ENCODE peak calls at places on chromosomes 13 and 19, in ten cellular contexts. Q is fibroblast of the aortic adventitia, M is neuronal stem cell, S is GM23338, I is MM.1S, J is dorsolateral prefrontal cortex, F is lower leg skin, H is adipocyte, U is mesendoderm, R is adrenal gland. C is an unnamed sample.

GRCh38 chr19:46579286-46579944 is 21.7 kb upstream of the CALM3 start:
- DNase-seq in Q (no peak), M (peak; percentile 14), U (peak; percentile 59), J (peak; percentile 28), I (no peak), F (peak; percentile 70), S (peak; percentile 88), H (peak; percentile 10), R (peak; percentile 50), C (no peak)

GRCh38 chr13:94708031-94708571 is 4.2 kb downstream of the SOX21 start:
- DNase-seq in Q (no peak), J (no peak), R (no peak), S (peak; percentile 87), M (peak; percentile 91), I (no peak), F (no peak), H (no peak), U (peak; percentile 75), C (no peak)

GRCh38 chr19:40690699-40691420 is 409 bp upstream of the NUMBL start:
- DNase-seq in R (peak; percentile 96), I (peak; percentile 88), M (no peak), J (peak; percentile 96), S (peak; percentile 93), H (peak; percentile 98), Q (peak; percentile 88), U (peak; percentile 96), F (peak; percentile 98), C (peak; percentile 96)

GRCh38 chr19:41422955-41423354 is 4.2 kb downstream of the B3GNT8 start:
- DNase-seq in M (no peak), F (no peak), S (no peak), I (no peak), Q (no peak), R (no peak), H (no peak), U (no peak), J (no peak), C (no peak)

GRCh38 chr13:92721610-92722009 is 505.0 kb upstream of the GPC6 start:
- DNase-seq in I (no peak), F (no peak), M (no peak), S (no peak), Q (no peak), R (no peak), U (no peak), H (no peak), J (no peak), C (no peak)

GRCh38 chr13:75705908-75706307 is 69.8 kb downstream of the LMO7 start:
- DNase-seq in F (no peak), I (no peak), R (no peak), U (no peak), M (no peak), J (no peak), Q (no peak), H (no peak), S (no peak), C (no peak)

GRCh38 chr19:33500586-33500985 is 21.0 kb downstream of the PEPD start:
- DNase-seq in Q (no peak), I (no peak), F (no peak), M (no peak), S (no peak), U (no peak), R (no peak), H (no peak), J (no peak), C (peak; percentile 9)

GRCh38 chr19:43820098-43820860 is 6.8 kb upstream of the ZNF283 start:
- DNase-seq in U (no peak), J (peak; percentile 24), H (peak; percentile 55), I (no peak), F (no peak), R (peak; percentile 61), M (no peak), Q (peak; percentile 39), S (peak; percentile 91), C (no peak)

GRCh38 chr13:91955546-91956355 is 557.3 kb downstream of the GPC5 start:
- DNase-seq in U (peak; percentile 25), J (no peak), H (no peak), Q (no peak), F (no peak), R (no peak), M (peak; percentile 9), S (peak; percentile 30), I (no peak), C (no peak)

GRCh38 chr19:38841787-38842438 is 7.9 kb downstream of the HNRNPL start:
- DNase-seq in U (no peak), I (no peak), J (no peak), M (no peak), Q (no peak), F (no peak), R (no peak), H (no peak), S (no peak), C (no peak)

GRCh38 chr13:56850852-56851251 is 289.9 kb upstream of the PRR20A start:
- DNase-seq in Q (no peak), H (no peak), F (no peak), M (no peak), S (no peak), R (no peak), U (no peak), I (no peak), J (no peak), C (no peak)

GRCh38 chr13:107480130-107480529 is 735.2 kb downstream of the LIG4 start:
- DNase-seq in I (no peak), M (no peak), J (no peak), Q (no peak), F (no peak), H (no peak), S (no peak), R (no peak), U (no peak), C (no peak)

GRCh38 chr13:54511356-54511755 is 1482.7 kb downstream of the OLFM4 start:
- DNase-seq in Q (no peak), S (peak; percentile 9), F (no peak), M (no peak), R (no peak), I (no peak), J (no peak), U (no peak), H (no peak), C (no peak)

GRCh38 chr13:111187879-111188643 is 73.0 kb downstream of the ARHGEF7 start:
- DNase-seq in U (peak; percentile 48), I (no peak), R (peak; percentile 51), Q (peak; percentile 21), M (no peak), S (no peak), J (peak; percentile 35), H (no peak), F (no peak), C (no peak)

GRCh38 chr19:7925171-7925837 is 631 bp downstream of the CTXN1 start:
- DNase-seq in I (peak; percentile 81), M (peak; percentile 94), F (peak; percentile 94), Q (peak; percentile 68), R (peak; percentile 86), H (peak; percentile 89), S (peak; percentile 89), U (peak; percentile 91), J (peak; percentile 45), C (peak; percentile 80)

GRCh38 chr19:45994456-45994988 is 745 bp upstream of the CCDC61 start:
- DNase-seq in I (no peak), U (no peak), S (peak; percentile 58), R (no peak), F (no peak), Q (no peak), M (no peak), H (no peak), J (no peak), C (no peak)

GRCh38 chr13:97125810-97126738 is 96.1 kb upstream of the MBNL2 start:
- DNase-seq in J (no peak), H (peak; percentile 76), R (no peak), S (no peak), F (peak; percentile 89), Q (peak; percentile 55), U (no peak), I (no peak), M (no peak), C (no peak)

GRCh38 chr13:92175330-92175729 is 776.9 kb downstream of the GPC5 start:
- DNase-seq in R (no peak), Q (peak; percentile 67), F (no peak), M (peak; percentile 14), I (peak; percentile 74), S (peak; percentile 67), H (peak; percentile 34), U (peak; percentile 44), J (no peak), C (no peak)

GRCh38 chr13:109869312-109870237 is 83.2 kb upstream of the IRS2 start:
- DNase-seq in S (peak; percentile 28), Q (peak; percentile 64), H (no peak), I (no peak), M (no peak), F (no peak), J (peak; percentile 22), R (peak; percentile 97), U (peak; percentile 47), C (peak; percentile 32)
- H3K4me3 ChIP-seq in S (no peak overlapping the region), Q (peak overlapping the region; percentile 64), H (peak overlapping the region; percentile 78), I (no peak overlapping the region), M (no peak overlapping the region), F (no peak overlapping the region), J (peak overlapping the region; percentile 51), R (no peak overlapping the region), U (no peak overlapping the region), C (no peak overlapping the region)

DNA sequence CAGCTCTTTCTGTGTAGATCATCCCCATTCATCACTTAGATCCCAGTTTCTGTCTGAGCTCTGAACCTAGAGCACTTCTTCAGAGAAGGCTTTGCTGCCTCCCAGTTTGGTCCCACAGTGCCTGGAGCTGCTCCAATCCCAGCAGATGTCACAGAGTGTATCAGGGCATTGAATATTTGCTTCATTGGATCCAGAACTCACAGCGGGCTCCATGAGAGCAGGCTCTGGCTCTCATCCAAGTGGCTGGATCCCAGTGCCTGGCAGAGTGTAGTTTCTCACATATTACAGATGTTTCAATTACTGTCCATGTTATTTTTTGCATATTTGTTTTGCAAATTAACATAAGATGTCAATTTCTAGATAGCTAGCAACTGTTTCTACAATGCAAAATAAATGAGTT is 50.6 kb downstream of the MYO16 start:
- DNase-seq in U (no peak), F (no peak), Q (no peak), I (no peak), H (no peak), S (no peak), J (no peak), M (no peak), R (no peak), C (no peak)
- H3K4me3 ChIP-seq in U (no peak overlapping the region), F (no peak overlapping the region), Q (no peak overlapping the region), I (no peak overlapping the region), H (no peak overlapping the region), S (no peak overlapping the region), J (no peak overlapping the region), M (no peak overlapping the region), R (no peak overlapping the region), C (no peak overlapping the region)

GRCh38 chr19:51000426-51000825 is 978 bp downstream of the KLK8 start:
- DNase-seq in U (no peak), R (no peak), F (no peak), Q (no peak), M (no peak), S (no peak), H (no peak), I (no peak), J (no peak), C (no peak)
- H3K4me3 ChIP-seq in U (no peak overlapping the region), R (no peak overlapping the region), F (no peak overlapping the region), Q (no peak overlapping the region), M (no peak overlapping the region), S (peak overlapping the region; percentile 41), H (no peak overlapping the region), I (no peak overlapping the region), J (no peak overlapping the region), C (no peak overlapping the region)

GRCh38 chr13:46489586-46490023 is 63.4 kb upstream of the LRCH1 start:
- DNase-seq in S (no peak), I (no peak), H (peak; percentile 96), J (no peak), F (peak; percentile 89), Q (peak; percentile 96), R (no peak), M (no peak), U (no peak), C (no peak)
- H3K4me3 ChIP-seq in S (no peak overlapping the region), I (no peak overlapping the region), H (peak overlapping the region; percentile 61), J (no peak overlapping the region), F (no peak overlapping the region), Q (peak overlapping the region; percentile 34), R (no peak overlapping the region), M (no peak overlapping the region), U (no peak overlapping the region), C (no peak overlapping the region)